ENCODE peak calls at places on chromosomes 2 and 18, in six cellular contexts. V, C, J, O, I and R are unnamed samples.

GRCh38 chr2:118251427-118251826 is 163.2 kb downstream of the INSIG2 start:
- DNase-seq in V (no peak), C (peak; percentile 26), J (peak; percentile 79), I (no peak), O (no peak), R (no peak)

GRCh38 chr2:27375513-27376099 is 4.9 kb downstream of the ZNF513 start:
- DNase-seq in V (no peak), J (no peak), I (no peak), O (no peak), C (no peak), R (no peak)

GRCh38 chr2:178426388-178426787 is 24.6 kb downstream of the PRKRA start:
- DNase-seq in O (no peak), J (no peak), C (no peak), I (no peak), V (peak; percentile 41), R (no peak)

GRCh38 chr2:31253344-31254155 is 19.6 kb downstream of the EHD3 start:
- DNase-seq in O (no peak), I (no peak), C (no peak), V (no peak), J (peak; percentile 39), R (peak; percentile 52)

GRCh38 chr2:157246212-157247067 is 11.1 kb upstream of the GALNT5 start:
- DNase-seq in I (peak; percentile 46), C (peak; percentile 37), O (no peak), V (peak; percentile 93), J (peak; percentile 85), R (peak; percentile 75)

GRCh38 chr2:8604262-8604661 is 77.6 kb upstream of the ID2 start:
- DNase-seq in O (no peak), I (no peak), J (no peak), V (peak; percentile 77), C (no peak), R (no peak)

GRCh38 chr18:22977847-22978701 is 44.9 kb downstream of the RBBP8 start:
- DNase-seq in O (peak; percentile 80), C (no peak), I (no peak), J (no peak), V (peak; percentile 89), R (no peak)

GRCh38 chr2:226304308-226304707 is 495.3 kb downstream of the IRS1 start:
- DNase-seq in I (no peak), V (no peak), J (no peak), C (no peak), O (no peak), R (no peak)

GRCh38 chr2:26298638-26299393 is 47.1 kb upstream of the SELENOI start:
- DNase-seq in V (peak; percentile 48), J (peak; percentile 59), C (peak; percentile 23), I (no peak), O (peak; percentile 72), R (peak; percentile 56)

GRCh38 chr2:207792244-207792785 is 22.6 kb upstream of the FZD5 start:
- DNase-seq in O (peak; percentile 70), C (no peak), V (peak; percentile 66), J (peak; percentile 85), I (no peak), R (peak; percentile 72)

GRCh38 chr2:218884519-218884918 is 3.9 kb downstream of the WNT10A start:
- DNase-seq in C (no peak), I (no peak), V (no peak), O (no peak), J (no peak), R (no peak)

GRCh38 chr2:20594048-20594750 is 56.7 kb downstream of the HS1BP3 start:
- DNase-seq in O (no peak), V (no peak), I (no peak), C (no peak), J (no peak), R (no peak)

GRCh38 chr2:88481937-88482336 is 29.4 kb upstream of the FOXI3 start:
- DNase-seq in I (no peak), V (peak; percentile 37), C (no peak), O (no peak), J (peak; percentile 74), R (no peak)

GRCh38 chr2:195520671-195521155 is 136.3 kb upstream of the SLC39A10 start:
- DNase-seq in I (no peak), C (no peak), O (peak; percentile 64), J (peak; percentile 73), V (peak; percentile 99), R (no peak)

GRCh38 chr18:12628706-12629702 is 28.9 kb downstream of the SPIRE1 start:
- DNase-seq in C (no peak), J (no peak), O (peak; percentile 80), V (peak; percentile 89), I (no peak), R (no peak)

GRCh38 chr2:42421157-42421485 is 60.1 kb upstream of the COX7A2L start:
- DNase-seq in O (no peak), J (no peak), I (no peak), V (no peak), C (no peak), R (no peak)

GRCh38 chr18:23912356-23912755 is 102.2 kb upstream of the TTC39C start:
- DNase-seq in I (no peak), V (peak; percentile 75), C (no peak), J (peak; percentile 45), O (no peak), R (no peak)

GRCh38 chr2:32627441-32627900 is 379 bp upstream of the TTC27 start:
- DNase-seq in C (peak; percentile 29), J (peak; percentile 73), I (peak; percentile 10), O (peak; percentile 62), V (peak; percentile 34), R (peak; percentile 78)

GRCh38 chr2:209577376-209578357 is 153.8 kb downstream of the MAP2 start:
- DNase-seq in C (peak; percentile 59), J (no peak), V (peak; percentile 6), I (no peak), O (peak; percentile 7), R (no peak)

GRCh38 chr2:68263632-68264031 is 11.3 kb upstream of the PPP3R1 start:
- DNase-seq in V (no peak), C (no peak), O (no peak), J (no peak), I (no peak), R (no peak)

GRCh38 chr2:197308635-197309368 is 1.8 kb downstream of the ANKRD44 start:
- DNase-seq in C (no peak), I (no peak), J (no peak), V (no peak), O (no peak), R (no peak)

GRCh38 chr2:197309369-197310231 is 980 bp downstream of the ANKRD44 start:
- DNase-seq in I (no peak), V (no peak), J (peak; percentile 45), O (peak; percentile 32), C (peak; percentile 24), R (peak; percentile 47)

GRCh38 chr2:197311521-197312033 is 997 bp upstream of the ANKRD44 start:
- DNase-seq in C (no peak), V (no peak), O (peak; percentile 23), J (peak; percentile 38), I (no peak), R (no peak)

GRCh38 chr2:197310940-197311485 is 433 bp upstream of the ANKRD44 start:
- DNase-seq in O (peak; percentile 14), C (no peak), I (no peak), J (no peak), V (no peak), R (no peak)

DNA sequence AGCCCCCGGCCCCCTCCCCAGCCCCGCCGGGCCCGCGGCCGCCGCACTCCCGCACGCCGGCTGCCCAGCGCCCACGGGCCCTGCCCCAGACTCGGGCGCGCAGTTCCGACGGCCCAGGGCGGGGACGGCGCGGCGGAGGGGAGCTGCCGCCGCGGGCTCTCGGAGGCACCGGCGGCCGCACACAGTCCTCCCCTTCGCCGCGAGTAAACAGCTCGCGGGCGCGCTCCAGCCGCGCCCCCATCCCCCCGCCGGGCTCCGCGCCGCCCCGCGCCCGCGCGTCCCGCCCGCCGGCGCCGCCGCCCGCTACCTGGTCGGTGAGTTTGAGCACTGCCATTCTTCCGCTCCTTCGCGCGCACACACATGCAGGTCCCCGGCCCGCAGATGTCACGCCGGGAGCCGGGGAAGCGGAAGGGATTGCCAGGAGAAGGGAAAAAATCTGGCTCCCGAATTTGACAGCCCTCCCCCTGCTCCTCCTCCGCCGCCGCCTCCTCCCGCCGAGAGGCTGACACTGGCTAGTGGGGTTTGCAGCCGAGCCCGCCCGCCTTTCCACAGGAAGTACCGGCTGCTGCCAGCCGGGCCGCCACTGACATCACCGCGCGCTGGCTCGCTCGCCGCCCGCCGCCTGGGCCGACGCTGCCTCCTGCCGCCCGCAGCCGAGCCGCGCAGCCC is at the start of gene ANKRD44:
- DNase-seq in J (peak; percentile 91), O (peak; percentile 89), C (peak; percentile 75), V (peak; percentile 80), I (peak; percentile 33), R (peak; percentile 83)
- H3K18ac ChIP-seq in J (peak within 1 kb of the TSS; percentile 91), O (peak within 1 kb of the TSS; percentile 37), C (peak within 1 kb of the TSS; percentile 90), V (peak within 1 kb of the TSS; percentile 28), I (peak within 1 kb of the TSS; percentile 39), R (no peak within 1 kb of the TSS)

GRCh38 chr2:212962691-212963090 is 188.7 kb downstream of the IKZF2 start:
- DNase-seq in C (no peak), I (no peak), J (no peak), V (no peak), O (no peak), R (no peak)

GRCh38 chr2:212960336-212960735 is 191.1 kb downstream of the IKZF2 start:
- DNase-seq in C (no peak), O (no peak), V (no peak), I (no peak), J (no peak), R (no peak)

GRCh38 chr2:212959469-212960117 is 191.8 kb downstream of the IKZF2 start:
- DNase-seq in I (no peak), O (no peak), C (no peak), J (peak; percentile 86), V (no peak), R (no peak)

GRCh38 chr2:212958757-212959295 is 192.6 kb downstream of the IKZF2 start:
- DNase-seq in C (no peak), J (no peak), O (peak; percentile 11), V (peak; percentile 45), I (no peak), R (no peak)

GRCh38 chr2:212961255-212961654 is 190.2 kb downstream of the IKZF2 start:
- DNase-seq in J (peak; percentile 65), I (no peak), V (no peak), O (no peak), C (no peak), R (no peak)
- H2BK15ac ChIP-seq in J (no peak overlapping the region), I (no peak overlapping the region), V (no peak overlapping the region), O (no peak overlapping the region), C (no peak overlapping the region), R (no peak overlapping the region)

GRCh38 chr2:215906458-215906857 is 106.9 kb downstream of the MREG start:
- DNase-seq in J (peak; percentile 90), C (no peak), O (no peak), V (no peak), I (no peak), R (no peak)
- H3K4me2 ChIP-seq in J (no peak overlapping the region), C (no peak overlapping the region), O (no peak overlapping the region), V (no peak overlapping the region), I (no peak overlapping the region), R (no peak overlapping the region)

GRCh38 chr2:151264157-151264835 is 2.6 kb upstream of the RBM43 start:
- DNase-seq in C (no peak), I (no peak), V (no peak), O (no peak), J (no peak), R (no peak)

GRCh38 chr2:151261977-151262291 is 271 bp upstream of the RBM43 start:
- DNase-seq in V (no peak), I (no peak), J (no peak), C (no peak), O (no peak), R (no peak)

GRCh38 chr2:151262629-151263028 is 966 bp upstream of the RBM43 start:
- DNase-seq in V (no peak), I (no peak), C (no peak), O (no peak), J (no peak), R (peak; percentile 30)

GRCh38 chr2:151260492-151261239 is 997 bp downstream of the RBM43 start:
- DNase-seq in V (peak; percentile 43), C (no peak), I (no peak), J (no peak), O (no peak), R (no peak)

GRCh38 chr2:151261240-151261976 is at the start of gene RBM43:
- DNase-seq in I (peak; percentile 27), O (peak; percentile 96), J (peak; percentile 84), C (peak; percentile 62), V (peak; percentile 91), R (peak; percentile 78)
- H3K18ac ChIP-seq in I (peak within 1 kb of the TSS; percentile 84), O (peak within 1 kb of the TSS; percentile 91), J (peak within 1 kb of the TSS; percentile 45), C (peak within 1 kb of the TSS; percentile 99), V (peak within 1 kb of the TSS; percentile 95), R (peak within 1 kb of the TSS; percentile 61)